ENCODE peak calls at places on chromosomes 5 and 9, in four cellular contexts. X is HCT116, Q is A673, V is body of pancreas. J is an unnamed sample.

GRCh38 chr5:71836084-71836483 is 117.0 kb downstream of the CARTPT start:
- DNase-seq in X (no peak), Q (peak; percentile 27), V (no peak), J (no peak)

GRCh38 chr5:126806-127205 is 34.8 kb downstream of the PLEKHG4B start:
- DNase-seq in X (no peak), Q (no peak), V (no peak), J (no peak)

GRCh38 chr5:13994606-13995336 is 50.3 kb upstream of the DNAH5 start:
- DNase-seq in X (no peak), Q (no peak), V (no peak), J (no peak)

GRCh38 chr5:89988129-89988528 is 421.4 kb downstream of the CETN3 start:
- DNase-seq in X (no peak), Q (peak; percentile 50), V (no peak), J (no peak)

GRCh38 chr9:34536685-34537084 is 13.9 kb upstream of the ENHO start:
- DNase-seq in X (no peak), Q (no peak), V (peak; percentile 74), J (peak; percentile 13)

GRCh38 chr9:135365013-135365768 is 114.4 kb upstream of the PPP1R26 start:
- DNase-seq in X (no peak), Q (no peak), V (no peak), J (no peak)

GRCh38 chr9:101462558-101462957 is 27.0 kb upstream of the ALDOB start:
- DNase-seq in X (no peak), Q (peak; percentile 23), V (no peak), J (no peak)

GRCh38 chr9:4016789-4017188 is 283.1 kb downstream of the GLIS3 start:
- DNase-seq in X (no peak), Q (no peak), V (no peak), J (no peak)

GRCh38 chr9:30944233-30944585 is 1440.2 kb upstream of the ACO1 start:
- DNase-seq in X (no peak), Q (no peak), V (no peak), J (no peak)

GRCh38 chr9:122389799-122390481 is 19.1 kb downstream of the PTGS1 start:
- DNase-seq in X (no peak), Q (no peak), V (no peak), J (no peak)

GRCh38 chr5:60686164-60686563 is 13.8 kb downstream of the DEPDC1B start:
- DNase-seq in X (no peak), Q (no peak), V (no peak), J (no peak)

GRCh38 chr5:60700347-60700815 is 415 bp upstream of the DEPDC1B start:
- DNase-seq in X (no peak), Q (peak; percentile 40), V (no peak), J (peak; percentile 34)

GRCh38 chr9:16312116-16312515 is 558.4 kb downstream of the BNC2 start:
- DNase-seq in X (no peak), Q (no peak), V (no peak), J (no peak)

GRCh38 chr5:144150996-144151395 is 19.5 kb downstream of the YIPF5 start:
- DNase-seq in X (no peak), Q (no peak), V (no peak), J (no peak)

GRCh38 chr5:91378683-91379601 is 4.2 kb downstream of the ARRDC3 start:
- DNase-seq in X (no peak), Q (peak; percentile 28), V (no peak), J (no peak)

GRCh38 chr9:33676746-33677505 is 118.4 kb upstream of the PRSS3 start:
- DNase-seq in X (no peak), Q (peak; percentile 26), V (peak; percentile 49), J (peak; percentile 64)

GRCh38 chr9:19969721-19970120 is 180.9 kb upstream of the SLC24A2 start:
- DNase-seq in X (no peak), Q (no peak), V (no peak), J (no peak)

GRCh38 chr9:19976226-19976625 is 187.4 kb upstream of the SLC24A2 start:
- DNase-seq in X (no peak), Q (no peak), V (no peak), J (no peak)

GRCh38 chr9:19975499-19975898 is 186.7 kb upstream of the SLC24A2 start:
- DNase-seq in X (no peak), Q (no peak), V (no peak), J (no peak)
- H3K27ac ChIP-seq in X (no peak overlapping the region), Q (no peak overlapping the region), V (no peak overlapping the region), J (no peak overlapping the region)

DNA sequence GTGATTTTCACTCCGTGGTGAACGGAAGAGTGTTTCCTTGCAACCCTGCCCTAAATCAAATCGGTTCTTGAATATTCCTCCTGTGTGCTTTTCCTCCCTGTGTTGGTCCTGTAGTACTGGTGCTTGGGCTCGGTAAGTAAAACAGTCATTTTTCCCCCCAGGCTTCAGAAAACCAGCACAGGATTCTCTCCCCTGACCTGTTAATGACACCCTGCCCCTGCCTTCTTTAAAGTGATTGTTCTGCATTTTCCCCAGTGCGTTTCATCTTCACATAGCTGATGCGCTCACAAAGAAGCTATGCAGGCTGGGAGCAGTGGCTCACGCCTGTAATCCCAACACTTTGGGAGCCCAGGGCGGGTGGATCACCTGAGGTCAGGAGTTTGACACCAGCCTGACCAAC is 96.0 kb downstream of the AK8 start:
- DNase-seq in X (no peak), Q (no peak), V (no peak), J (no peak)
- TF ChIP-seq CTCF in X (no peak), Q (no peak), V (no peak), J (no peak)

GRCh38 chr5:59092758-59093157 is 509.9 kb downstream of the RAB3C start:
- DNase-seq in X (no peak), Q (no peak), V (no peak), J (no peak)

GRCh38 chr5:59093329-59093728 is 510.5 kb downstream of the RAB3C start:
- DNase-seq in X (no peak), Q (peak; percentile 10), V (no peak), J (no peak)

GRCh38 chr5:59098743-59099142 is 515.9 kb downstream of the RAB3C start:
- DNase-seq in X (no peak), Q (no peak), V (no peak), J (no peak)

GRCh38 chr5:59097116-59097515 is 514.2 kb downstream of the RAB3C start:
- DNase-seq in X (no peak), Q (no peak), V (no peak), J (no peak)

GRCh38 chr5:59095480-59095879 is 512.6 kb downstream of the RAB3C start:
- DNase-seq in X (no peak), Q (no peak), V (no peak), J (no peak)
- H3K27ac ChIP-seq in X (no peak overlapping the region), Q (no peak overlapping the region), V (no peak overlapping the region), J (no peak overlapping the region)

GRCh38 chr5:61732376-61732775 is 400.3 kb downstream of the ZSWIM6 start:
- DNase-seq in X (no peak), Q (no peak), V (peak; percentile 23), J (peak; percentile 53)

GRCh38 chr5:61734966-61735365 is 402.9 kb downstream of the ZSWIM6 start:
- DNase-seq in X (no peak), Q (no peak), V (no peak), J (no peak)

GRCh38 chr5:61732796-61733195 is 400.7 kb downstream of the ZSWIM6 start:
- DNase-seq in X (no peak), Q (no peak), V (no peak), J (no peak)

GRCh38 chr5:61735531-61735930 is 403.5 kb downstream of the ZSWIM6 start:
- DNase-seq in X (no peak), Q (no peak), V (no peak), J (no peak)

DNA sequence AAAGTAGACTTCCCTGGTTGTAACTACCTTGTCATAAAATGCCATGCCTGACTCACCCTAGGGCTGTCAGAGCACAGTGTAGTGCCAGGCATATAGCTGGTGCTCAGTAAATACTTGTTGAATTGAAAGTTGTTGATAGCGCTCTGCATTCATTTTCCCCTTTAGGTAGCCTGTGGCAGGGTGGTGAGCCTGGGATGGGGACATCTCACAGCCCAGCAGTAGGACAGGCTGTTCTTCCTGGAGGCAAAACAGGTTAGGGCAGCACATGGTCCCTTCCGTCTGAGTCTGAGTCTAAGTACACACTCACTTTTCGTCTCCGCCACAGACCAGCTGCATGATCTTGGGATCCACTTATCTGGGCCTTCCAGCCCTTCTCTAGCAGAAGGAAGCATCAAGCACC is 401.9 kb downstream of the ZSWIM6 start:
- DNase-seq in X (no peak), Q (no peak), V (peak; percentile 13), J (no peak)
- TF ChIP-seq CTCF in X (no peak), Q (no peak), V (no peak), J (no peak)

DNA sequence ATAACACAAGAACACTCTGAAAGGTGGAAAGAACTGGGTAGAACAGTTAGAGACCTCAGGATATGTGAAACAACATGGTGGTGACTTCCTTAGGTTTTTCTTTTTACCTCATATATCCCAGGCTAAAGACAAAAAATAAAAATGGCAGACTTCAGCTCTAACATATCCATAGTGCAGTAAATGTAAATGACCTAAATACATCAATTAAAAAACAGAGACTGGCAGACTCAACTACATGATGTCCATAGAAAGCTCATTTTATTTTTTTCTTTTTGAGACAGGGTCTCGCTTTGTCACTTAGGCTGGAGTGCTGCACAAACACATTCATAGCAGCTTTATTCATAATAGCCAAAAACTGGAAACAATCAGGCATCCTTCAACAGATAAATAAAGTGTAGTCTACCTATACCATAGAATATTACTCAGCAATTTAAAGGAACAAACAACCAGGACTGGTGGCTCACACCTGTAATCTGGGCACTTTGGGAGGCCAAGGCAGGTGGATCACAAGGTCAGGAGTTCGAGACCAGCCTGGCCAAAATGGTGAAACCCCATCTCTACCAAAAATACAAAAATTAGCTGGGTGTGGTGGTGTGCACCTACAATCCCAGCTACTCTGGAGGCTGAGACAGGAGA is 4.8 kb downstream of the C5orf15 start:
- DNase-seq in X (no peak), Q (no peak), V (no peak), J (no peak)
- H3K27ac ChIP-seq in X (no peak overlapping the region), Q (peak overlapping the region; percentile 13), V (no peak overlapping the region), J (no peak overlapping the region)

J was measured in testis.